ENCODE peak calls at places on chromosomes 11 and 22, in four cellular contexts. One of them, this sample, is unnamed.

GRCh38 chr11:81497202-81497804 is 1236.4 kb downstream of the FAM181B start:
- DNase-seq in GM23338: peak
- DNase-seq in K562: peak
- DNase-seq in GM23248: peak
- DNase-seq in this sample: peak

GRCh38 chr11:18527512-18527911 is 770 bp upstream of the TSG101 start:
- DNase-seq in K562: no peak
- DNase-seq in GM23338: no peak
- DNase-seq in GM23248: peak
- DNase-seq in this sample: peak

GRCh38 chr11:61091373-61092279 is 10.7 kb upstream of the CD5 start:
- DNase-seq in GM23338: no peak
- DNase-seq in K562: peak
- DNase-seq in GM23248: peak
- DNase-seq in this sample: no peak

GRCh38 chr11:9738126-9738525 is 74.2 kb downstream of the SWAP70 start:
- DNase-seq in GM23248: no peak
- DNase-seq in K562: no peak
- DNase-seq in GM23338: no peak
- DNase-seq in this sample: peak

GRCh38 chr22:22486132-22486899 is 22.2 kb downstream of the ZNF280B start:
- DNase-seq in K562: peak
- DNase-seq in GM23338: no peak
- DNase-seq in GM23248: no peak
- DNase-seq in this sample: no peak

GRCh38 chr11:130070109-130070828 is 575 bp downstream of the APLP2 start:
- DNase-seq in GM23338: peak
- DNase-seq in GM23248: peak
- DNase-seq in K562: peak
- DNase-seq in this sample: peak

GRCh38 chr11:15106201-15106965 is 8.3 kb upstream of the INSC start:
- DNase-seq in GM23338: no peak
- DNase-seq in GM23248: peak
- DNase-seq in K562: no peak
- DNase-seq in this sample: no peak

GRCh38 chr11:79482800-79483199 is 42.0 kb upstream of the TENM4 start:
- DNase-seq in GM23338: no peak
- DNase-seq in K562: no peak
- DNase-seq in GM23248: no peak
- DNase-seq in this sample: no peak

GRCh38 chr11:1458340-1459218 is 28.0 kb downstream of the MOB2 start:
- DNase-seq in GM23338: peak
- DNase-seq in K562: peak
- DNase-seq in GM23248: peak
- DNase-seq in this sample: peak

GRCh38 chr11:43172477-43172876 is 139.3 kb upstream of the API5 start:
- DNase-seq in GM23338: no peak
- DNase-seq in GM23248: no peak
- DNase-seq in K562: no peak
- DNase-seq in this sample: no peak

GRCh38 chr11:104836711-104837110 is 61.5 kb downstream of the CASP12 start:
- DNase-seq in K562: no peak
- DNase-seq in GM23248: no peak
- DNase-seq in GM23338: no peak
- DNase-seq in this sample: no peak

GRCh38 chr11:2462986-2463765 is 18.4 kb downstream of the KCNQ1 start:
- DNase-seq in GM23248: no peak
- DNase-seq in GM23338: no peak
- DNase-seq in K562: no peak
- DNase-seq in this sample: no peak

GRCh38 chr11:2465201-2466068 is 20.6 kb downstream of the KCNQ1 start:
- DNase-seq in K562: no peak
- DNase-seq in GM23248: no peak
- DNase-seq in GM23338: no peak
- DNase-seq in this sample: no peak

GRCh38 chr11:2463766-2464277 is 19.0 kb downstream of the KCNQ1 start:
- DNase-seq in K562: no peak
- DNase-seq in GM23248: no peak
- DNase-seq in GM23338: no peak
- DNase-seq in this sample: no peak

GRCh38 chr11:2466069-2466801 is 21.4 kb downstream of the KCNQ1 start:
- DNase-seq in GM23248: no peak
- DNase-seq in GM23338: no peak
- DNase-seq in K562: no peak
- DNase-seq in this sample: no peak

DNA sequence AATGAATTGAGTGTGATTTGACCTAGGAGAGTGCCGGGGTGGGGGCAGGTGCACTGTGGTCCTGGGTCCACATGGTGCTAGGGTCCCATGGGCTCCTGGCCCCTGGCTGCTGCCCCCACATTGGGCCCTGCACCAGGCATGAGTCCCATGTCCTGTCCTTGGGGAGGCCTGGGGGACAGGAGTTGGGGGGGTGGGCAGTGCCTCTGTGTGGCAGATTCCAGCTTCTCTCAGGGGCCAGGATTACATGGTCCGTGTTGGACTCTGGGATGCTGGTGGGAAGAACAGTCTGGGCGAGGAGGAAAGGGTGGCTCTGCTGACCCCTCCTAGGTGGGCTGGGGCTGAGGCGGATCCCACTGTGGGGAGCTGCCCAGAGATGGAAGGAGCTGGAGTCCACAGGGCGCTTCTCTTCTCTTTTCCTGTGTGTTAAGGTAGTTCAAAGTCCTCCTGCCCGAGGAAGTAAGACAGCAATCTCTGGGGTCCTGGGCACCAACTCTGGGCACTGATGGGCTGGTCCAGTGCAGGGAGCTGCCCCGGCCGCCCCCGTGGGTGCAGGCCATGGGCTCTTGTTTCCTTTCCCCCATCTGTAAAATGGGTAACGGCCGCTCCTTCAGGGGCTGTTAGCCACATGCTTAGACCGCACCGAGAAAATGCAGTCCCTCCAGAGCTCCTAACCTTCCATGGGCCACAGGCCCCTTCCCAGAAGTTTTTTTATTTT is 19.8 kb downstream of the KCNQ1 start:
- DNase-seq in K562: no peak
- DNase-seq in GM23338: no peak
- DNase-seq in GM23248: no peak
- DNase-seq in this sample: no peak
- H3K27ac ChIP-seq in K562: no peak
- H3K27ac ChIP-seq in GM23338: no peak
- H3K27ac ChIP-seq in GM23248: no peak
- H3K27ac ChIP-seq in this sample: no peak

GRCh38 chr11:31808268-31808667 is 2.9 kb downstream of the PAX6 start:
- DNase-seq in GM23248: no peak
- DNase-seq in K562: no peak
- DNase-seq in GM23338: peak
- DNase-seq in this sample: no peak

GRCh38 chr11:31808721-31809542 is 2.2 kb downstream of the PAX6 start:
- DNase-seq in GM23248: no peak
- DNase-seq in K562: no peak
- DNase-seq in GM23338: peak
- DNase-seq in this sample: no peak

GRCh38 chr11:31810779-31811647 is at the start of gene PAX6:
- DNase-seq in K562: peak
- DNase-seq in GM23338: peak
- DNase-seq in GM23248: peak
- DNase-seq in this sample: peak

GRCh38 chr11:31809543-31809856 is 1.6 kb downstream of the PAX6 start:
- DNase-seq in K562: no peak
- DNase-seq in GM23338: no peak
- DNase-seq in GM23248: no peak
- DNase-seq in this sample: no peak

GRCh38 chr11:31809857-31810778 is 1.0 kb downstream of the PAX6 start:
- DNase-seq in GM23248: peak
- DNase-seq in GM23338: peak
- DNase-seq in K562: peak
- DNase-seq in this sample: peak
- TF ChIP-seq EZH2 in GM23248: peak
- TF ChIP-seq EZH2 in GM23338: peak
- TF ChIP-seq EZH2 in K562: no peak
- TF ChIP-seq EZH2 in this sample: peak

GRCh38 chr11:114316980-114317675 is 20.9 kb downstream of the NNMT start:
- DNase-seq in GM23248: peak
- DNase-seq in K562: no peak
- DNase-seq in GM23338: no peak
- DNase-seq in this sample: no peak
- H3K27ac ChIP-seq in GM23248: peak
- H3K27ac ChIP-seq in K562: no peak
- H3K27ac ChIP-seq in GM23338: peak
- H3K27ac ChIP-seq in this sample: no peak

DNA sequence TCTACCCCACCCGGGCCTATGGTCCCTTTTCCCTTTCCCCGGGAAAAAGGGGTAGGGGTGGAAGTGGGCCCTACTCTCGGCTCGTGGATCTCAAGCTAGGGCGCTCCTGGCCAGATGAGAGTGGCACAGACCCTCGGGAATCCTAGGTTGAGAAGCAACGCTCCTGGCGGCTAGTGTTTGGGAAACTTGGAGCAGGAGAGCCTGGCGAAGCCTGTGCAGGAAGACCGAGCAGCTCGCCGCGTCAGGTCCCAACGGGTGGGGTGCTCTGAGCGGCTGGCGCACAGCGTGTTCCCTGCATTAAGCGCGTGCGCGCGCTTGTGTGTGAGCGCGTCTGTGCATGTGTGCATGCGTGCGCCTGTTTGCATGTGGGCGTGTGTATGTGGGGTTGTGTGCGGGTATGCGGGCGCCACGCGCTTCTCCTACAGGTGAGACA is 7.1 kb upstream of the FLI1 start:
- DNase-seq in K562: no peak
- DNase-seq in GM23338: peak
- DNase-seq in GM23248: peak
- DNase-seq in this sample: no peak
- TF ChIP-seq EZH2 in K562: no peak
- TF ChIP-seq EZH2 in GM23338: no peak
- TF ChIP-seq EZH2 in GM23248: peak
- TF ChIP-seq EZH2 in this sample: no peak

This sample was measured in A673.